ENCODE peak calls at places on chromosomes 3 and 15, in five cellular contexts. One of them, this sample, is unnamed.

GRCh38 chr15:34650177-34650576 is 66.7 kb upstream of the GOLGA8B start:
- DNase-seq in HCT116: no peak
- DNase-seq in HepG2: no peak
- DNase-seq in H1: no peak
- DNase-seq in GM12878: no peak
- DNase-seq in this sample: no peak

GRCh38 chr15:40493089-40493840 is 22.5 kb downstream of the CHST14 start:
- DNase-seq in HCT116: no peak
- DNase-seq in HepG2: no peak
- DNase-seq in H1: no peak
- DNase-seq in GM12878: no peak
- DNase-seq in this sample: no peak

GRCh38 chr3:122004123-122004522 is 17.9 kb downstream of the ILDR1 start:
- DNase-seq in HCT116: no peak
- DNase-seq in HepG2: no peak
- DNase-seq in H1: no peak
- DNase-seq in GM12878: no peak
- DNase-seq in this sample: no peak

GRCh38 chr3:23254287-23254686 is 51.2 kb downstream of the UBE2E2 start:
- DNase-seq in HCT116: no peak
- DNase-seq in HepG2: no peak
- DNase-seq in H1: no peak
- DNase-seq in GM12878: no peak
- DNase-seq in this sample: no peak

GRCh38 chr3:42149537-42150426 is 58.6 kb downstream of the TRAK1 start:
- DNase-seq in HCT116: peak
- DNase-seq in HepG2: no peak
- DNase-seq in H1: no peak
- DNase-seq in GM12878: no peak
- DNase-seq in this sample: no peak

GRCh38 chr3:122299872-122300460 is 25.1 kb upstream of the CSTA start:
- DNase-seq in HCT116: peak
- DNase-seq in HepG2: peak
- DNase-seq in H1: peak
- DNase-seq in GM12878: no peak
- DNase-seq in this sample: peak

GRCh38 chr15:95247068-95247984 is 1016.0 kb downstream of the MCTP2 start:
- DNase-seq in HCT116: peak
- DNase-seq in HepG2: peak
- DNase-seq in H1: no peak
- DNase-seq in GM12878: no peak
- DNase-seq in this sample: peak

GRCh38 chr15:90895571-90896117 is 7.5 kb upstream of the MAN2A2 start:
- DNase-seq in HCT116: no peak
- DNase-seq in HepG2: no peak
- DNase-seq in H1: no peak
- DNase-seq in GM12878: no peak
- DNase-seq in this sample: no peak

GRCh38 chr3:165624761-165625160 is 212.5 kb downstream of the BCHE start:
- DNase-seq in HCT116: no peak
- DNase-seq in HepG2: no peak
- DNase-seq in H1: no peak
- DNase-seq in GM12878: no peak
- DNase-seq in this sample: no peak

GRCh38 chr3:9192238-9192637 is 57.2 kb downstream of the SRGAP3 start:
- DNase-seq in HCT116: no peak
- DNase-seq in HepG2: peak
- DNase-seq in H1: no peak
- DNase-seq in GM12878: no peak
- DNase-seq in this sample: no peak

GRCh38 chr15:83644453-83644852 is 9.5 kb upstream of the ADAMTSL3 start:
- DNase-seq in HCT116: no peak
- DNase-seq in HepG2: no peak
- DNase-seq in H1: no peak
- DNase-seq in GM12878: no peak
- DNase-seq in this sample: no peak
- TF ChIP-seq JUND in HCT116: no peak
- TF ChIP-seq JUND in HepG2: no peak
- TF ChIP-seq JUND in H1: no peak
- TF ChIP-seq JUND in GM12878: no peak
- TF ChIP-seq JUND in this sample: no peak

DNA sequence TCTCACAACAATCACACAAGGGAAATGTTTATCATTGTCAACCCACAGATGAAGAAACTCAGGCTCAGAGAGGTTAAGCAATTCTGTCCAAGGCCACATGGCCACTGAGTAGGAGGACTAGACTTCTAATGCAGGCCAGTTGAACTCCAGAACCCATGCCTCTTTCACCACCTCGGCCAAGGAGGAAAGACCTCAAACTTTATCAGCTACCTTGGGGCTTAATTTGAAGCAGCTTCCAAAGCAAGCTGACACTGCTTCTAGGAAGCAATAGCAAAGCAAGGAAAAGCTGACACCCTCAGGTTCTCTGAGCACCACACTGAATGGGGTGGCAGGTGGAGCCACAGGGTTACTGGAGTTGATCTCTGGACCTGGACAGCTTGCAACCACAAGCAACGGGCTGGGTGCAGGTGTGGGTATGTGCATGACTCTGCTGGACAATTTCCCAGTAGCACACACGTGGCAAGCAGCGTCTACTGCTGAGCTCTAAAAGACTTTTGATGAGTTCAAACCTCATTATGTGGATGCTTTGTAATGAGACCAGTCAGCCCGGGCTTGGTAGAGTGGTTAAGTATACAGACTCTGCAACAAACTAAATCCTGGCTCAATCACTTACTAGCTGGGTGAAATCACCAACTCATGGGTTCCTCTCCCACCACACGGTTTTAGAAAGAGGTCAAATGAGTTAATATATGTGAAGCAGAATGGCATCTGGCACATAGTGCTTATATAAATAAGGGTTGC is 23.1 kb downstream of the CCNL1 start:
- DNase-seq in HCT116: no peak
- DNase-seq in HepG2: peak
- DNase-seq in H1: no peak
- DNase-seq in GM12878: no peak
- DNase-seq in this sample: no peak
- TF ChIP-seq JUND in HCT116: no peak
- TF ChIP-seq JUND in HepG2: peak
- TF ChIP-seq JUND in H1: no peak
- TF ChIP-seq JUND in GM12878: no peak
- TF ChIP-seq JUND in this sample: no peak

GRCh38 chr15:64858136-64858535 is 16.4 kb downstream of the PLEKHO2 start:
- DNase-seq in HCT116: no peak
- DNase-seq in HepG2: no peak
- DNase-seq in H1: no peak
- DNase-seq in GM12878: no peak
- DNase-seq in this sample: no peak

GRCh38 chr15:64856429-64857145 is 14.9 kb downstream of the PLEKHO2 start:
- DNase-seq in HCT116: no peak
- DNase-seq in HepG2: peak
- DNase-seq in H1: no peak
- DNase-seq in GM12878: no peak
- DNase-seq in this sample: no peak

GRCh38 chr15:64855206-64856000 is 13.7 kb downstream of the PLEKHO2 start:
- DNase-seq in HCT116: no peak
- DNase-seq in HepG2: no peak
- DNase-seq in H1: no peak
- DNase-seq in GM12878: no peak
- DNase-seq in this sample: no peak

GRCh38 chr15:64859226-64859625 is 17.5 kb downstream of the PLEKHO2 start:
- DNase-seq in HCT116: no peak
- DNase-seq in HepG2: no peak
- DNase-seq in H1: no peak
- DNase-seq in GM12878: no peak
- DNase-seq in this sample: no peak

GRCh38 chr15:64857421-64857820 is 15.7 kb downstream of the PLEKHO2 start:
- DNase-seq in HCT116: no peak
- DNase-seq in HepG2: no peak
- DNase-seq in H1: no peak
- DNase-seq in GM12878: no peak
- DNase-seq in this sample: peak
- TF ChIP-seq JUND in HCT116: no peak
- TF ChIP-seq JUND in HepG2: no peak
- TF ChIP-seq JUND in H1: no peak
- TF ChIP-seq JUND in GM12878: no peak
- TF ChIP-seq JUND in this sample: no peak

DNA sequence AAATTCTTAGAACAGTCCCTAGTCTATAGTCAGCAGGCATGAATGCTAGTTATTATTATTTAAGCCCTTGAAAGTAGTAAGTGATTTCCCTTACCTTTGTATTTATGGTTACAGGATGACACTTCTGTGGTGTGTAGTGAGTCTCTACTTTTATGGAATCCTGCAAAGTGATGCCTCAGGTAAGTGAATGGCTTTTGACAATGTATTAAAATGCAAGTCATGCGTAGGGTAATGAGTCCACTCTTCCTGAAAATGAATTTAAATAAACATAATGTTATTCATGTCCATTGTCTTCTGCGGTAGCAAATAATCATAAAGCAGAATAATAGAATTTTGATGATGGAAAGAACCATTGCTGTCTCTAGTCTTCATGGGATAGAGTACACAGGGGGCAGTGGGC is 50.3 kb downstream of the IL1RAP start:
- DNase-seq in HCT116: no peak
- DNase-seq in HepG2: no peak
- DNase-seq in H1: no peak
- DNase-seq in GM12878: no peak
- DNase-seq in this sample: no peak
- TF ChIP-seq JUND in HCT116: no peak
- TF ChIP-seq JUND in HepG2: no peak
- TF ChIP-seq JUND in H1: no peak
- TF ChIP-seq JUND in GM12878: no peak
- TF ChIP-seq JUND in this sample: no peak

This sample was measured in T47D.